ENCODE peak calls at places on chromosomes 11 and 22, in nine cellular contexts. D is GM23248, Q is OCI-LY7, S is neural progenitor cell, L is GM23338, G is fibroblast of lung, J is HCT116, A is PC-3, W is IMR-90. M is an unnamed sample.

GRCh38 chr22:48714231-48714630 is 1113.4 kb downstream of the BRD1 start:
- DNase-seq in L (no peak), D (no peak), S (no peak), J (no peak), W (no peak), G (no peak), Q (no peak), A (no peak), M (no peak)

GRCh38 chr11:129143335-129143734 is 48.8 kb downstream of the ARHGAP32 start:
- DNase-seq in G (peak; percentile 100), Q (no peak), J (peak; percentile 97), D (peak; percentile 99), A (peak; percentile 99), W (peak; percentile 99), S (no peak), L (no peak), M (peak; percentile 88)

GRCh38 chr11:117861151-117862018 is 15.1 kb downstream of the FXYD6 start:
- DNase-seq in A (peak; percentile 30), W (no peak), Q (no peak), L (peak; percentile 96), J (no peak), G (peak; percentile 52), S (peak; percentile 94), D (no peak), M (peak; percentile 53)

GRCh38 chr11:18137186-18137800 is 4.9 kb downstream of the MRGPRX3 start:
- DNase-seq in G (no peak), W (no peak), Q (no peak), L (no peak), S (no peak), J (no peak), D (no peak), A (no peak), M (no peak)

GRCh38 chr11:48116843-48117242 is 99.8 kb upstream of the OR4B1 start:
- DNase-seq in L (peak; percentile 59), J (no peak), D (peak; percentile 40), S (peak; percentile 37), A (no peak), G (no peak), W (no peak), Q (peak; percentile 45), M (no peak)

GRCh38 chr11:70324354-70325115 is 54.0 kb downstream of the PPFIA1 start:
- DNase-seq in L (no peak), J (no peak), G (no peak), D (peak; percentile 23), A (no peak), Q (no peak), W (no peak), S (peak; percentile 46), M (no peak)

GRCh38 chr11:110433393-110434333 is 3.9 kb downstream of the FDX1 start:
- DNase-seq in W (peak; percentile 42), S (no peak), J (no peak), D (peak; percentile 56), L (peak; percentile 48), A (peak; percentile 58), G (peak; percentile 62), Q (peak; percentile 48), M (no peak)

GRCh38 chr22:39645532-39645931 is 75.0 kb downstream of the CACNA1I start:
- DNase-seq in Q (no peak), W (no peak), S (no peak), G (no peak), L (no peak), J (no peak), D (no peak), A (no peak), M (no peak)

GRCh38 chr11:76891285-76891684 is 30.6 kb downstream of the ACER3 start:
- DNase-seq in W (no peak), L (no peak), Q (no peak), J (no peak), A (peak; percentile 22), G (no peak), S (no peak), D (no peak), M (no peak)

GRCh38 chr11:108871152-108871551 is 206.3 kb downstream of the DDX10 start:
- DNase-seq in Q (peak; percentile 30), W (peak; percentile 75), L (peak; percentile 74), G (peak; percentile 67), D (peak; percentile 68), A (peak; percentile 71), S (peak; percentile 41), J (no peak), M (peak; percentile 33)

GRCh38 chr11:96235725-96236124 is 107.3 kb downstream of the MAML2 start:
- DNase-seq in Q (no peak), G (peak; percentile 74), L (no peak), D (peak; percentile 37), W (peak; percentile 73), S (no peak), J (no peak), A (no peak), M (peak; percentile 44)

GRCh38 chr22:50673231-50674126 is 856 bp downstream of the SHANK3 start:
- DNase-seq in Q (no peak), A (no peak), W (no peak), G (no peak), J (no peak), L (peak; percentile 69), S (peak; percentile 62), D (no peak), M (peak; percentile 16)

GRCh38 chr11:57499983-57500461 is 15.5 kb downstream of the SLC43A1 start:
- DNase-seq in A (no peak), D (no peak), G (no peak), Q (no peak), W (no peak), J (no peak), S (no peak), L (no peak), M (no peak)

GRCh38 chr22:23278883-23279675 is 98.8 kb downstream of the BCR start:
- DNase-seq in L (no peak), D (peak; percentile 48), G (no peak), S (no peak), W (no peak), Q (no peak), J (no peak), A (peak; percentile 49), M (no peak)

GRCh38 chr11:85658180-85658579 is 6.7 kb downstream of the CREBZF start:
- DNase-seq in S (no peak), D (no peak), J (no peak), G (no peak), A (no peak), Q (no peak), L (no peak), W (no peak), M (no peak)

GRCh38 chr11:75740681-75741080 is 23.0 kb downstream of the MOGAT2 start:
- DNase-seq in S (no peak), L (no peak), W (no peak), G (no peak), Q (no peak), J (no peak), D (no peak), A (no peak), M (no peak)

GRCh38 chr11:132072044-132072879 is 701.8 kb downstream of the NTM start:
- DNase-seq in G (peak; percentile 80), A (peak; percentile 87), S (no peak), W (peak; percentile 99), D (peak; percentile 96), L (no peak), Q (no peak), J (no peak), M (no peak)

GRCh38 chr11:20451568-20451967 is 64.1 kb downstream of the PRMT3 start:
- DNase-seq in A (no peak), D (peak; percentile 37), W (no peak), G (no peak), Q (no peak), S (no peak), L (no peak), J (no peak), M (no peak)

GRCh38 chr11:12737024-12737423 is 62.8 kb downstream of the TEAD1 start:
- DNase-seq in J (no peak), G (no peak), W (no peak), D (no peak), S (no peak), Q (no peak), A (no peak), L (no peak), M (no peak)
- H4K20me1 ChIP-seq in J (peaks cover 8% of the 10 kb centered on the region), G (peaks cover 7% of the 10 kb centered on the region), W (peaks cover 88% of the 10 kb centered on the region), D (peaks cover 45% of the 10 kb centered on the region), S (peaks cover 98% of the 10 kb centered on the region), Q (no peaks in the 10 kb centered on the region), A (no peaks in the 10 kb centered on the region), L (peaks cover 43% of the 10 kb centered on the region), M (peaks cover 19% of the 10 kb centered on the region)

GRCh38 chr22:46806789-46807188 is 44.3 kb downstream of the TBC1D22A start:
- DNase-seq in G (no peak), D (no peak), W (no peak), L (no peak), J (no peak), Q (no peak), A (no peak), S (no peak), M (no peak)
- H4K20me1 ChIP-seq in G (no peaks in the 10 kb centered on the region), D (no peaks in the 10 kb centered on the region), W (peaks cover 7% of the 10 kb centered on the region), L (no peaks in the 10 kb centered on the region), J (no peaks in the 10 kb centered on the region), Q (no peaks in the 10 kb centered on the region), A (no peaks in the 10 kb centered on the region), S (peaks cover 15% of the 10 kb centered on the region), M (peaks cover 12% of the 10 kb centered on the region)

GRCh38 chr11:68930991-68931855 is 27.5 kb downstream of the IGHMBP2 start:
- DNase-seq in A (no peak), G (no peak), Q (no peak), J (no peak), W (no peak), D (no peak), L (no peak), S (no peak), M (no peak)

GRCh38 chr11:68928108-68928429 is 24.4 kb downstream of the IGHMBP2 start:
- DNase-seq in G (peak; percentile 9), Q (no peak), J (no peak), D (no peak), W (no peak), S (no peak), L (no peak), A (no peak), M (no peak)

GRCh38 chr11:68929135-68929534 is 25.4 kb downstream of the IGHMBP2 start:
- DNase-seq in J (no peak), L (no peak), G (no peak), Q (no peak), A (no peak), D (no peak), W (no peak), S (no peak), M (no peak)

GRCh38 chr11:68928481-68928880 is 24.8 kb downstream of the IGHMBP2 start:
- DNase-seq in W (no peak), L (no peak), Q (no peak), A (no peak), J (no peak), D (no peak), G (peak; percentile 24), S (no peak), M (no peak)

GRCh38 chr11:68929706-68930605 is 26.3 kb downstream of the IGHMBP2 start:
- DNase-seq in Q (no peak), J (no peak), A (no peak), W (no peak), G (no peak), L (no peak), D (no peak), S (no peak), M (no peak)
- H4K20me1 ChIP-seq in Q (no peaks in the 10 kb centered on the region), J (no peaks in the 10 kb centered on the region), A (no peaks in the 10 kb centered on the region), W (no peaks in the 10 kb centered on the region), G (no peaks in the 10 kb centered on the region), L (peaks cover 3% of the 10 kb centered on the region), D (no peaks in the 10 kb centered on the region), S (no peaks in the 10 kb centered on the region), M (no peaks in the 10 kb centered on the region)

DNA sequence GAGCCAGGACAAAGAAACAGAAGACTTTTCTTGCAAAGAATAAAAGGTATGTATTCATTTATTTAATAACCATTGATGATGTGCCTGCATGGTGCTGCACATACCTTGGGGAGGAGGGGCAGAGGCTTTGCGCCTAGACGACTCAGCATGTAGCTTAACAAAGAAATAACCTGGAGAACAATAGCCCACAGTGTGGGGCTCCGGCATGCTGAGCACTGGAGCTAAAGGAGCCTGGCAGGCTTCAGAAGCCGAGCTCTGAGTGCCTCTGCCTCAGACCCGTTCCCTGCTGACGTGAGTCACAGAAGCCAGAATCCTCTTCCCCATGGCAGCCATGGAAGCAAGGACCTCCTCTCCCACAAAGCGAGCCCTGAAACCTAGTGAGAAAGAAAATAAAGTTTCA is 319.5 kb upstream of the B3GAT1 start:
- DNase-seq in Q (no peak), W (no peak), D (no peak), L (peak; percentile 80), S (peak; percentile 91), A (no peak), J (no peak), G (no peak), M (no peak)
- H4K20me1 ChIP-seq in Q (no peaks in the 10 kb centered on the region), W (no peaks in the 10 kb centered on the region), D (no peaks in the 10 kb centered on the region), L (no peaks in the 10 kb centered on the region), S (peaks cover 5% of the 10 kb centered on the region), A (no peaks in the 10 kb centered on the region), J (no peaks in the 10 kb centered on the region), G (no peaks in the 10 kb centered on the region), M (no peaks in the 10 kb centered on the region)

M was measured in hepatocyte.